ENCODE peak calls at places on chromosome 14, in nine cellular contexts. U, Z, P, G, I, D, X, O and Q are unnamed samples.
A peak's percentile ranks its signal among the peaks of the same experiment; 100 is the strongest.

GRCh38 chr14:78227466-78228077 is 57.4 kb downstream of the NRXN3 start:
- DNase-seq in U (no peak), Z (no peak), P (no peak), G (peak; percentile 23), I (no peak), D (no peak), X (no peak), O (peak; percentile 11), Q (no peak)

GRCh38 chr14:50000215-50001145 is 107.6 kb downstream of the ARF6 start:
- DNase-seq in U (peak; percentile 68), Z (peak; percentile 63), P (peak; percentile 43), G (peak; percentile 50), I (peak; percentile 86), D (peak; percentile 45), X (peak; percentile 67), O (peak; percentile 36), Q (peak; percentile 47)

GRCh38 chr14:77273796-77274195 is 2.8 kb upstream of the NGB start:
- DNase-seq in U (no peak), Z (no peak), P (no peak), G (no peak), I (no peak), D (no peak), X (no peak), O (no peak), Q (no peak)

GRCh38 chr14:100771121-100771800 is 44.6 kb downstream of the DLK1 start:
- DNase-seq in U (no peak), Z (no peak), P (peak; percentile 88), G (no peak), I (peak; percentile 21), D (no peak), X (no peak), O (peak; percentile 92), Q (no peak)

GRCh38 chr14:50343424-50343823 is 31.3 kb downstream of the DMAC2L start:
- DNase-seq in U (no peak), Z (no peak), P (no peak), G (no peak), I (no peak), D (no peak), X (no peak), O (no peak), Q (no peak)

GRCh38 chr14:89681086-89682018 is 264.3 kb upstream of the FOXN3 start:
- DNase-seq in U (no peak), Z (no peak), P (no peak), G (no peak), I (no peak), D (no peak), X (no peak), O (no peak), Q (no peak)

GRCh38 chr14:94752575-94752974 is 17.3 kb downstream of the GSC start:
- DNase-seq in U (no peak), Z (no peak), P (no peak), G (no peak), I (no peak), D (no peak), X (no peak), O (no peak), Q (peak; percentile 40)

GRCh38 chr14:22291406-22291805 is 297.6 kb downstream of the DAD1 start:
- DNase-seq in U (no peak), Z (no peak), P (no peak), G (no peak), I (no peak), D (no peak), X (no peak), O (no peak), Q (no peak)

GRCh38 chr14:95359974-95360826 is 40.5 kb upstream of the CLMN start:
- DNase-seq in U (peak; percentile 83), Z (no peak), P (no peak), G (no peak), I (no peak), D (peak; percentile 42), X (no peak), O (no peak), Q (no peak)

GRCh38 chr14:56120091-56120632 is 2.0 kb downstream of the PELI2 start:
- DNase-seq in U (peak; percentile 41), Z (peak; percentile 27), P (no peak), G (no peak), I (no peak), D (peak; percentile 51), X (no peak), O (no peak), Q (no peak)

GRCh38 chr14:77574446-77575125 is 41.9 kb downstream of the SPTLC2 start:
- DNase-seq in U (no peak), Z (no peak), P (no peak), G (no peak), I (no peak), D (no peak), X (no peak), O (no peak), Q (no peak)

GRCh38 chr14:100658514-100658886 is 68.2 kb upstream of the DLK1 start:
- DNase-seq in U (no peak), Z (peak; percentile 59), P (peak; percentile 43), G (no peak), I (no peak), D (peak; percentile 44), X (no peak), O (peak; percentile 43), Q (no peak)

GRCh38 chr14:71731096-71731495 is 201.1 kb upstream of the RGS6 start:
- DNase-seq in U (no peak), Z (no peak), P (no peak), G (no peak), I (no peak), D (no peak), X (no peak), O (no peak), Q (no peak)

GRCh38 chr14:69428289-69428998 is 30.0 kb downstream of the SLC39A9 start:
- DNase-seq in U (no peak), Z (no peak), P (no peak), G (no peak), I (no peak), D (no peak), X (no peak), O (no peak), Q (no peak)

GRCh38 chr14:64812412-64812811 is 67.3 kb downstream of the SPTB start:
- DNase-seq in U (no peak), Z (peak; percentile 83), P (no peak), G (no peak), I (no peak), D (peak; percentile 84), X (peak; percentile 58), O (no peak), Q (no peak)

GRCh38 chr14:104149617-104150141 is 11.3 kb downstream of the KIF26A start:
- DNase-seq in U (no peak), Z (no peak), P (peak; percentile 91), G (peak; percentile 33), I (no peak), D (no peak), X (no peak), O (no peak), Q (no peak)
- H3K4me1 ChIP-seq in U (no peaks in the 10 kb centered on the region), Z (no peaks in the 10 kb centered on the region), P (peaks cover 73% of the 10 kb centered on the region), G (peaks cover 8% of the 10 kb centered on the region), I (peaks cover 5% of the 10 kb centered on the region), D (peaks cover 47% of the 10 kb centered on the region), X (no peaks in the 10 kb centered on the region), O (peaks cover 19% of the 10 kb centered on the region), Q (peaks cover 55% of the 10 kb centered on the region)

GRCh38 chr14:67151082-67151666 is 38.1 kb upstream of the GARIN2 start:
- DNase-seq in U (no peak), Z (no peak), P (no peak), G (no peak), I (no peak), D (no peak), X (no peak), O (no peak), Q (no peak)
- TF ChIP-seq CTCF in U (no peak), Z (no peak), P (peak; percentile 37), G (no peak), I (peak; percentile 16), D (no peak), X (no peak), O (peak; percentile 17), Q (peak; percentile 18)

DNA sequence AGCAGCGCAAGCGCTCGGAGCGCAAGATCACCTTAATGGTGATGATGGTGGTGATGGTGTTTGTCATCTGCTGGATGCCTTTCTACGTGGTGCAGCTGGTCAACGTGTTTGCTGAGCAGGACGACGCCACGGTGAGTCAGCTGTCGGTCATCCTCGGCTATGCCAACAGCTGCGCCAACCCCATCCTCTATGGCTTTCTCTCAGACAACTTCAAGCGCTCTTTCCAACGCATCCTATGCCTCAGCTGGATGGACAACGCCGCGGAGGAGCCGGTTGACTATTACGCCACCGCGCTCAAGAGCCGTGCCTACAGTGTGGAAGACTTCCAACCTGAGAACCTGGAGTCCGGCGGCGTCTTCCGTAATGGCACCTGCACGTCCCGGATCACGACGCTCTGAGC is 2.5 kb downstream of the SSTR1 start:
- DNase-seq in U (no peak), Z (no peak), P (no peak), G (peak; percentile 24), I (no peak), D (no peak), X (no peak), O (no peak), Q (no peak)
- H3K4me3 ChIP-seq in U (no peak overlapping the region), Z (no peak overlapping the region), P (no peak overlapping the region), G (no peak overlapping the region), I (peak overlapping the region; percentile 47), D (no peak overlapping the region), X (peak overlapping the region; percentile 46), O (no peak overlapping the region), Q (peak overlapping the region; percentile 65)

DNA sequence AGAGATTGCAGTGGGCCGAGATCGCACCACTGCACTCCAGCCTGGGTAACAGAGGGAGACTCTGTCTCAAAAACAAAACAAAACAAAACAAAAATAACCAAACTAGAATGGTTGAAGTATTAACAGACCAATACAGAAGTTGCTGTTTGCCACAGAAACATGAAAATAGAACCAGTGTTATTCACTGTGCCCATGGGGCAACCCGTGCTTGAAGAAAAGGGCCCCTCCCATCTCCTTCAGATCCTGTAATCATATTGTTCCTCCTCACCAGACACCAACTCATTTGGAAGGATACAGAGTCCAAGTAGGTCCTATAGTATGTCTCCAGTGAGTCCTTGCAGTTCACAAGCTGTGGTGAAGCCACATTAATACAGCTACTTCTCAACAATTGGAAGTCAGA is 30.9 kb downstream of the SLC35F4 start:
- DNase-seq in U (no peak), Z (no peak), P (no peak), G (no peak), I (no peak), D (no peak), X (no peak), O (no peak), Q (no peak)
- H3K4me1 ChIP-seq in U (no peaks in the 10 kb centered on the region), Z (no peaks in the 10 kb centered on the region), P (no peaks in the 10 kb centered on the region), G (peaks cover 37% of the 10 kb centered on the region), I (peaks cover 17% of the 10 kb centered on the region), D (no peaks in the 10 kb centered on the region), X (no peaks in the 10 kb centered on the region), O (no peaks in the 10 kb centered on the region), Q (no peaks in the 10 kb centered on the region)

GRCh38 chr14:68250950-68251765 is 431.6 kb downstream of the RAD51B start:
- DNase-seq in U (no peak), Z (no peak), P (no peak), G (no peak), I (no peak), D (no peak), X (no peak), O (no peak), Q (no peak)
- TF ChIP-seq CTCF in U (no peak), Z (no peak), P (no peak), G (peak; percentile 14), I (no peak), D (no peak), X (no peak), O (no peak), Q (no peak)